ENCODE peak calls at places on chromosomes 11 and 22, in seven cellular contexts. M, A, B, K, X, I and J are unnamed samples.

GRCh38 chr11:116501728-116502127 is 271.1 kb downstream of the BUD13 start:
- DNase-seq in K (no peak), M (no peak), X (no peak), A (no peak), I (no peak), B (no peak), J (no peak)

GRCh38 chr22:39646614-39647210 is 76.2 kb downstream of the CACNA1I start:
- DNase-seq in M (no peak), X (no peak), A (no peak), K (no peak), I (no peak), B (no peak), J (no peak)

GRCh38 chr22:20089977-20090729 is 10.1 kb downstream of the DGCR8 start:
- DNase-seq in M (no peak), X (no peak), I (no peak), A (no peak), B (no peak), K (no peak), J (no peak)

GRCh38 chr22:37442537-37442936 is 15.3 kb upstream of the ELFN2 start:
- DNase-seq in X (no peak), M (no peak), A (no peak), B (no peak), K (no peak), I (peak; percentile 18), J (no peak)

GRCh38 chr11:64132388-64132771 is 33.5 kb downstream of the MACROD1 start:
- DNase-seq in K (no peak), B (no peak), X (peak; percentile 86), M (no peak), I (no peak), A (no peak), J (no peak)

GRCh38 chr11:130001491-130002351 is 914 bp downstream of the PRDM10 start:
- DNase-seq in B (no peak), K (peak; percentile 24), X (no peak), A (no peak), I (peak; percentile 28), M (no peak), J (peak; percentile 39)

GRCh38 chr11:78071717-78072116 is 7.9 kb downstream of the NDUFC2 start:
- DNase-seq in I (no peak), M (no peak), B (no peak), A (no peak), X (no peak), K (no peak), J (no peak)

GRCh38 chr11:75090778-75091177 is 5.9 kb downstream of the OR2AT4 start:
- DNase-seq in I (no peak), B (no peak), M (no peak), X (no peak), A (no peak), K (no peak), J (no peak)

GRCh38 chr22:40668611-40669390 is 10.5 kb upstream of the MCHR1 start:
- DNase-seq in M (no peak), X (no peak), K (no peak), B (no peak), I (peak; percentile 62), A (peak; percentile 22), J (no peak)

GRCh38 chr11:77067776-77068460 is 1.1 kb downstream of the CAPN5 start:
- DNase-seq in K (no peak), B (no peak), I (no peak), A (no peak), M (no peak), X (no peak), J (no peak)

GRCh38 chr22:48902001-48902869 is 925.4 kb downstream of the BRD1 start:
- DNase-seq in X (no peak), A (no peak), I (no peak), B (no peak), K (no peak), M (no peak), J (no peak)

GRCh38 chr11:111982532-111983186 is 42.5 kb upstream of the DLAT start:
- DNase-seq in X (no peak), K (no peak), M (no peak), B (no peak), I (no peak), A (no peak), J (no peak)

GRCh38 chr11:34519595-34520235 is 6.1 kb upstream of the ELF5 start:
- DNase-seq in M (no peak), K (no peak), I (no peak), B (no peak), A (no peak), X (no peak), J (no peak)

GRCh38 chr22:39176673-39177455 is 24.4 kb upstream of the CBX7 start:
- DNase-seq in X (no peak), A (no peak), I (no peak), K (no peak), B (no peak), M (no peak), J (no peak)

GRCh38 chr11:19876750-19877149 is 164.1 kb downstream of the NAV2 start:
- DNase-seq in B (no peak), K (no peak), A (no peak), I (no peak), X (no peak), M (no peak), J (no peak)

GRCh38 chr22:38032681-38033521 is 24.3 kb upstream of the PICK1 start:
- DNase-seq in A (peak; percentile 23), M (no peak), I (peak; percentile 51), X (no peak), K (no peak), B (no peak), J (no peak)

GRCh38 chr11:2541321-2541680 is 96.5 kb downstream of the KCNQ1 start:
- DNase-seq in X (no peak), B (no peak), M (no peak), A (no peak), K (no peak), I (no peak), J (no peak)

GRCh38 chr11:94849836-94850235 is 81.7 kb downstream of the AMOTL1 start:
- DNase-seq in B (no peak), A (no peak), I (no peak), K (no peak), M (no peak), X (no peak), J (no peak)

GRCh38 chr11:60717956-60718355 is 6.6 kb upstream of the MS4A18 start:
- DNase-seq in M (no peak), I (no peak), K (no peak), A (no peak), B (no peak), X (no peak), J (no peak)

GRCh38 chr11:37504066-37504611 is 906.1 kb upstream of the RAG2 start:
- DNase-seq in I (no peak), M (peak; percentile 78), X (no peak), B (no peak), A (no peak), K (peak; percentile 2), J (peak; percentile 2)
- TF ChIP-seq TAF1 in I (no peak), M (no peak), X (no peak), B (no peak), A (no peak), K (no peak), J (no peak)

DNA sequence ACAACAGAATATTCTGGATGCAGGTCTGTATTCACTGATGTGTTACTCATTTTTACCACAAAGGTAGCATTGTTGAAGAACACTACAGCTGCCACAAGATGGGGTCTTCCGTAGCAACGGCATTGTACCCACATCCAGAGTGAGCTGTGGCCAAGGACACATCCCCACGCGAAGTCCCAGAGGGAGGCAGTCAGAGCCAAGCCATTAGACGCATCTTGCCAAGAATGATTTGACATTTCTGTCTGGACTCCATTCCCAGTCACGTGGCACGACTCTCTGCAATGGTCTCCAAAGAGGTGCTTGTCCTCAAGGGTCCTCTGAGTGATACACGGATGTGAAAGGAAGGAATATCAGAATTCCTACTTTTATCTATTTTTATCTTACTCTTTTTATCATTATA is 15.5 kb downstream of the OPCML start:
- DNase-seq in A (no peak), K (no peak), I (no peak), B (no peak), X (no peak), M (no peak), J (no peak)
- TF ChIP-seq TAF1 in A (no peak), K (no peak), I (no peak), B (no peak), X (no peak), M (no peak), J (no peak)

GRCh38 chr11:16610213-16610737 is 128.2 kb upstream of the C11orf58 start:
- DNase-seq in X (no peak), I (no peak), M (no peak), K (no peak), B (no peak), A (no peak), J (no peak)

GRCh38 chr11:16610738-16611388 is 127.6 kb upstream of the C11orf58 start:
- DNase-seq in I (no peak), K (no peak), X (no peak), A (no peak), M (no peak), B (no peak), J (no peak)

GRCh38 chr11:16612801-16613400 is 125.5 kb upstream of the C11orf58 start:
- DNase-seq in X (peak; percentile 60), B (no peak), I (no peak), K (no peak), M (no peak), A (no peak), J (no peak)

GRCh38 chr11:16612234-16612571 is 126.2 kb upstream of the C11orf58 start:
- DNase-seq in K (no peak), M (no peak), A (no peak), I (no peak), X (no peak), B (no peak), J (no peak)

DNA sequence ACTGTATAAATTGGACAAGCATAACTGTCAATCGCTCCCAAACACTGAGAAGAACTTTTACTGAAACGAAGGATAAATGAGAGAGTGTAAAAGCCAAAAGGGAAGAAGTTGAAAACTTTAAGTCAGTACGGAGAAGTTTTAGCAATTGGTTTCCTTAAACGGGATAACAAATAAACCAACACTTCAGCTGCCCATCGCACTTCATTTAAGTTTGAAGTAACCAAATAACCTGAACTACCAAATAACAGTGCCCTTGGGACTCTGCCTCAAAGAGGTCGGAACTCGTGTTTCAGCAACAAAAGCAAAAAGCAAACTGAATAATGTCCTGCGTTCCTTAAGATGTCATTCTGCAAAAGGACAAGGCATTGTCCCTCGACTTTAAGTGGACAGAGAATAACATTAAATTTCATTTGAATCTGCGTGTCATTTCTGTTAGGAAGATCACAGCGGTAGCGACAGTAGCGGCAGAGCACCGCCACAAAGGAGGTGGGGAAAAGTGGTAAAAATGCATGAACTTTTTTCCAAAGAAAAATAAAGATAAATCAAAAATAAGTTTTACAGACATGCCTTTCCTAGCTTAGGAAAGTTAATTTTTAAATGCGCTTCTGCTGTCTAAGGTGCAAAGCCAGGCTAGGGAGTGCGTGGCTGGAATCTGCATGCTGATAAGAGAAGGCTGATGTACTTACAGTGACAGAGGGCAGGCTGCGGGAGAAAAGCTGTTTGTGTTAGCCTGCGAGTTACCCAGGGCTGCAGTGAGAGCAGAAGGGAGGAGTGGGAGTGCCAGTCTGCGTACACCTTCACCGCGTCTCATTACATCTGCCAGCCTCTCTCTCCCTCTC is 126.8 kb upstream of the C11orf58 start:
- DNase-seq in X (peak; percentile 82), M (no peak), A (no peak), K (no peak), B (no peak), I (no peak), J (no peak)
- TF ChIP-seq TAF1 in X (no peak), M (no peak), A (no peak), K (no peak), B (no peak), I (no peak), J (no peak)

DNA sequence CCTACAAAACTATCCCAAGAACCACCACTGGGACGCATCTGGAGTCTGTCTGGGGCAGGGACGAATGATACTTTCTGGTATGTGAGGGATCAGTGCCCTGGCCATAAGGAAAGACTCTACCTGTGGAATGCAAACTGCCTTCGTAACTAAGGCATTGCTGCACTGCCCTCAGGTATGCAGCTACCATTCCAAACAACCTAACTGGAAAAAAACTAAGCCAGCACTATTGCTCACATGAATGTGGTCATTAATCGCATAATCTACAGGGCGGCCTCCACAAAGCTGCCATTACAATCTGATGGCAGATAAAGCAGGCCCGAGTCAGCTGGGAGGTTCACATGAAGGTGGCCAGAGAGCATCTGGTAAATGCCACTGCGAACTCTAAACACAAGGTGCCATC is 3.9 kb downstream of the PACSIN2 start:
- DNase-seq in M (no peak), B (no peak), K (no peak), A (no peak), I (peak; percentile 45), X (no peak), J (no peak)
- TF ChIP-seq TAF1 in M (no peak), B (no peak), K (no peak), A (no peak), I (no peak), X (no peak), J (no peak)